ENCODE peak calls at places on chromosome 9, in eight cellular contexts. S, Q, Z, J, L, E, I and M are unnamed samples. For H3K4me1, the result is how much of the 10 kb centered on the place peaks cover.

GRCh38 chr9:119556129-119556875 is 187.1 kb upstream of the BRINP1 start:
- DNase-seq in S (peak), Q (peak), Z (peak), J (peak), L (peak), E (peak), I (peak), M (peak)

GRCh38 chr9:89601856-89602562 is 2.8 kb upstream of the GADD45G start:
- DNase-seq in S (no peak), Q (no peak), Z (no peak), J (no peak), L (peak), E (no peak), I (no peak), M (no peak)

GRCh38 chr9:109887079-109887478 is 107.1 kb downstream of the PALM2AKAP2 start:
- DNase-seq in S (peak), Q (peak), Z (no peak), J (no peak), L (no peak), E (no peak), I (no peak), M (no peak)

GRCh38 chr9:127650511-127650910 is 38.4 kb downstream of the STXBP1 start:
- DNase-seq in S (no peak), Q (no peak), Z (no peak), J (no peak), L (peak), E (no peak), I (no peak), M (no peak)

GRCh38 chr9:37364751-37365360 is 57.6 kb upstream of the GRHPR start:
- DNase-seq in S (no peak), Q (no peak), Z (no peak), J (no peak), L (no peak), E (no peak), I (no peak), M (no peak)

GRCh38 chr9:131977074-131977838 is 102.4 kb downstream of the MED27 start:
- DNase-seq in S (no peak), Q (no peak), Z (no peak), J (no peak), L (no peak), E (no peak), I (no peak), M (no peak)

GRCh38 chr9:131668057-131668438 is 71.8 kb downstream of the RAPGEF1 start:
- DNase-seq in S (no peak), Q (no peak), Z (no peak), J (no peak), L (no peak), E (no peak), I (no peak), M (no peak)

GRCh38 chr9:13845460-13845859 is 468.5 kb downstream of the NFIB start:
- DNase-seq in S (peak), Q (peak), Z (no peak), J (no peak), L (no peak), E (no peak), I (no peak), M (no peak)

GRCh38 chr9:38018230-38018963 is 50.6 kb downstream of the SHB start:
- DNase-seq in S (no peak), Q (no peak), Z (no peak), J (no peak), L (no peak), E (no peak), I (no peak), M (no peak)

GRCh38 chr9:105063665-105064247 is 135.8 kb upstream of the ABCA1 start:
- DNase-seq in S (peak), Q (peak), Z (no peak), J (peak), L (no peak), E (peak), I (no peak), M (peak)

DNA sequence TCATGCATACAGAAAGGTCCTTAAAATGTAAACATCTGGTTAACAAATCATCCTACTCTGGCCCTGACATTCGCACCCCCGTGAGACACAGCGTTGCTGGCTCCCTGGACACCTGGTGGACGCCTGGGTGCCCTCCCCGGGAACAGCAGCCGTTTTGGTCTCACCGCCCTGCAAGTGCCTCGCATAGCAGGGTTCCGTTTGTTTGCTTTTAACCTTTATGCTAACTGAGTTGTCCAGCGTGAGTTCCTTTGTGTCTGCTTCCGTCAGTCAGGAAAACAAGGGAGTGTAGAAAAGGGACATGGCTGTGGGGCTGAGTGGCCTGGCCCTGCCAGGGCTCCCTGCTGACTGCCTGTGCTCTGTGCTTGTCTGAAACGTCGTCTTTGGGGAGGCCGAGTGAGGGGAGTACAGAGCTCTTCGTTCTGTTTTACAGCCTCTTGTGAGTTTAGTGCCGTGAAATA is 91.8 kb upstream of the CACNA1B start:
- DNase-seq in S (no peak), Q (no peak), Z (peak), J (no peak), L (no peak), E (no peak), I (no peak), M (no peak)
- H3K4me1 ChIP-seq in S (under half), Q (under half), Z (under half), J (under half), L (under half), E (under half), I (under half), M (under half)

DNA sequence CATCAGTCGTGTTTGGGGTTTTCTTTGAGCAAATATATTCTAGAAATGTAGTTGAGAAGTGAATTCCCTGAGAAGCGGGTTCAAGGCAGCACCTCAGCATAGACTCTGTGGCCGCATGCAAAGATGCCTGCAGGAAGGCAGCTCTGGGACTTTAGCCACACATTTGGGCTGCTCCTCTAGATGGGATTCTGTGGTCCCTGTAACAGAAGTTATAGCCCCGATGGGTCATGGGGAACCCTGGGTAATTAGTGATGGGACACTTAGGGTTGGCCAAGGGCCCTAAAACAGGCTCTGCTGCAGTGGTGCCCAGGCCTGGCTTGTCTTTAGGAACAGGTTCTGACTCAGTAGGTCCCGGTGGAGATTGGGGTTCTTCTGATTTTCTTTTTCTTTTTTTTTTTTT is 36.8 kb downstream of the PHF2 start:
- DNase-seq in S (no peak), Q (no peak), Z (no peak), J (no peak), L (no peak), E (no peak), I (no peak), M (no peak)
- H3K27ac ChIP-seq in S (no peak), Q (no peak), Z (no peak), J (no peak), L (no peak), E (no peak), I (no peak), M (no peak)

GRCh38 chr9:124594673-124595072 is 87.5 kb upstream of the NR5A1 start:
- DNase-seq in S (peak), Q (no peak), Z (no peak), J (no peak), L (no peak), E (no peak), I (no peak), M (no peak)
- H3K4me1 ChIP-seq in S (under half), Q (under half), Z (under half), J (under half), L (under half), E (under half), I (under half), M (under half)

GRCh38 chr9:133788819-133789733 is 50.9 kb upstream of the SARDH start:
- DNase-seq in S (no peak), Q (no peak), Z (peak), J (no peak), L (peak), E (peak), I (peak), M (peak)
- H3K27ac ChIP-seq in S (no peak), Q (no peak), Z (peak), J (no peak), L (peak), E (peak), I (peak), M (peak)

GRCh38 chr9:33155393-33155792 is 11.7 kb downstream of the B4GALT1 start:
- DNase-seq in S (no peak), Q (peak), Z (no peak), J (no peak), L (no peak), E (no peak), I (no peak), M (no peak)

GRCh38 chr9:33159760-33160127 is 7.4 kb downstream of the B4GALT1 start:
- DNase-seq in S (peak), Q (peak), Z (peak), J (no peak), L (peak), E (peak), I (peak), M (peak)

GRCh38 chr9:33159058-33159759 is 7.9 kb downstream of the B4GALT1 start:
- DNase-seq in S (peak), Q (no peak), Z (no peak), J (peak), L (peak), E (peak), I (peak), M (peak)

GRCh38 chr9:33158555-33159057 is 8.5 kb downstream of the B4GALT1 start:
- DNase-seq in S (no peak), Q (no peak), Z (no peak), J (no peak), L (no peak), E (no peak), I (no peak), M (no peak)

GRCh38 chr9:33157960-33158359 is 9.2 kb downstream of the B4GALT1 start:
- DNase-seq in S (no peak), Q (no peak), Z (no peak), J (no peak), L (no peak), E (no peak), I (no peak), M (no peak)
- H3K4me1 ChIP-seq in S (under half), Q (half or more), Z (half or more), J (under half), L (under half), E (under half), I (half or more), M (half or more)